ENCODE peak calls at places on chromosome 1, in six cellular contexts. N is fibroblast of the aortic adventitia; B is HFFc6; Z is activated T-cell treated with anti-CD3 and anti-CD28 coated beads for 48 hours; X is stimulated activated naive B cell treated with anti-CD40 and anti-IgM and Interleukin-4, amounts not matched to agents 10 μg/mL and 1 μg/mL and 100 μg/mL, for 72 hours; H is T-helper 2 cell. F is an unnamed sample.
A peak's percentile ranks its signal among the peaks of the same experiment; 100 is the strongest.

GRCh38 chr1:244836135-244836521 is 670 bp downstream of the COX20 start:
- DNase-seq in Z (no peak), N (peak; percentile 61), X (no peak), H (no peak), B (no peak), F (no peak)

GRCh38 chr1:84135341-84135740 is 8.7 kb upstream of the PRKACB start:
- DNase-seq in X (no peak), Z (no peak), H (no peak), B (no peak), N (no peak), F (no peak)

GRCh38 chr1:99004270-99005141 is at the start of gene PLPPR5:
- DNase-seq in H (no peak), X (peak; percentile 1), B (no peak), N (peak; percentile 8), Z (peak; percentile 20), F (no peak)

GRCh38 chr1:40210514-40211204 is 37.1 kb upstream of the TMCO2 start:
- DNase-seq in Z (no peak), B (no peak), X (no peak), H (no peak), N (no peak), F (no peak)

GRCh38 chr1:203926025-203926540 is 64.7 kb downstream of the SNRPE start:
- DNase-seq in B (peak; percentile 62), N (peak; percentile 91), Z (no peak), H (no peak), X (no peak), F (no peak)

GRCh38 chr1:86460998-86461397 is 7.7 kb upstream of the CLCA1 start:
- DNase-seq in H (no peak), X (no peak), B (no peak), N (no peak), Z (no peak), F (no peak)

GRCh38 chr1:44808938-44809917 is 905 bp downstream of the BTBD19 start:
- DNase-seq in H (peak; percentile 89), B (peak; percentile 57), Z (peak; percentile 82), X (peak; percentile 84), N (peak; percentile 70), F (peak; percentile 82)

GRCh38 chr1:16165548-16165947 is 9.7 kb upstream of the EPHA2 start:
- DNase-seq in H (no peak), N (no peak), X (no peak), Z (no peak), B (no peak), F (no peak)

GRCh38 chr1:42941640-42942330 is 16.9 kb downstream of the SLC2A1 start:
- DNase-seq in N (peak; percentile 85), Z (no peak), X (no peak), B (peak; percentile 94), H (no peak), F (no peak)

GRCh38 chr1:8317647-8318360 is at the start of gene SLC45A1:
- DNase-seq in H (peak; percentile 72), N (peak; percentile 50), X (peak; percentile 47), B (peak; percentile 19), Z (peak; percentile 78), F (peak; percentile 67)